ENCODE peak calls at places on chromosomes 2 and 18, in four cellular contexts. S, F, W and T are unnamed samples.

GRCh38 chr18:5150888-5151287 is 46.2 kb downstream of the AKAIN1 start:
- DNase-seq in S (no peak), F (no peak), W (no peak), T (no peak)

GRCh38 chr18:44856157-44856556 is 175.5 kb downstream of the SETBP1 start:
- DNase-seq in W (no peak), S (no peak), F (no peak), T (no peak)

GRCh38 chr2:150425121-150425559 is 62.3 kb downstream of the RND3 start:
- DNase-seq in S (no peak), F (peak), W (no peak), T (no peak)

GRCh38 chr2:62895632-62896009 is 155.0 kb upstream of the OTX1 start:
- DNase-seq in F (no peak), W (no peak), S (no peak), T (no peak)

GRCh38 chr2:238910751-238911351 is 63.0 kb downstream of the TWIST2 start:
- DNase-seq in W (no peak), S (no peak), F (no peak), T (no peak)

GRCh38 chr2:25473758-25474335 is 132.1 kb upstream of the DNMT3A start:
- DNase-seq in F (no peak), S (no peak), W (no peak), T (no peak)

GRCh38 chr2:195535911-195536522 is 121.0 kb upstream of the SLC39A10 start:
- DNase-seq in W (peak), F (no peak), S (no peak), T (peak)

GRCh38 chr2:230774348-230774951 is 61.8 kb downstream of the CAB39 start:
- DNase-seq in S (no peak), F (no peak), W (peak), T (no peak)

GRCh38 chr2:142472382-142472781 is 341.6 kb upstream of the LRP1B start:
- DNase-seq in W (no peak), F (no peak), S (peak), T (no peak)

GRCh38 chr2:176325732-176326131 is 56.5 kb downstream of the MTX2 start:
- DNase-seq in S (no peak), W (no peak), F (peak), T (no peak)

GRCh38 chr2:136305517-136306192 is 187.7 kb upstream of the CXCR4 start:
- DNase-seq in F (no peak), W (no peak), S (no peak), T (no peak)

GRCh38 chr2:161017780-161018440 is 142.3 kb upstream of the TANK start:
- DNase-seq in F (no peak), S (no peak), W (no peak), T (no peak)

GRCh38 chr2:55896633-55897032 is 26.9 kb downstream of the EFEMP1 start:
- DNase-seq in S (no peak), F (no peak), W (no peak), T (no peak)

GRCh38 chr2:27955762-27956161 is 65.2 kb downstream of the BABAM2 start:
- DNase-seq in F (no peak), S (no peak), W (no peak), T (no peak)

GRCh38 chr2:31333046-31333445 is 81.5 kb downstream of the XDH start:
- DNase-seq in S (no peak), F (no peak), W (no peak), T (no peak)

GRCh38 chr2:226732478-226733188 is 67.0 kb downstream of the IRS1 start:
- DNase-seq in S (peak), W (no peak), F (no peak), T (no peak)

GRCh38 chr2:38978908-38979307 is 89.2 kb downstream of the ARHGEF33 start:
- DNase-seq in F (no peak), S (no peak), W (no peak), T (no peak)

GRCh38 chr2:45450633-45451032 is 160.4 kb downstream of the SRBD1 start:
- DNase-seq in F (no peak), W (no peak), S (no peak), T (no peak)

GRCh38 chr2:120984452-120985173 is 248.9 kb downstream of the GLI2 start:
- DNase-seq in S (no peak), W (no peak), F (no peak), T (no peak)

GRCh38 chr2:32838949-32839348 is 107.8 kb upstream of the LTBP1 start:
- DNase-seq in S (no peak), W (no peak), F (no peak), T (no peak)

GRCh38 chr2:26901326-26902183 is 53.6 kb downstream of the DPYSL5 start:
- DNase-seq in S (no peak), F (peak), W (no peak), T (no peak)

GRCh38 chr18:58148954-58149471 is 105.0 kb downstream of the NEDD4L start:
- DNase-seq in S (no peak), F (no peak), W (no peak), T (peak)

GRCh38 chr2:74275228-74275627 is 68.0 kb downstream of the SLC4A5 start:
- DNase-seq in W (no peak), F (no peak), S (no peak), T (no peak)

GRCh38 chr2:39094717-39095363 is 26.0 kb downstream of the SOS1 start:
- DNase-seq in W (no peak), S (no peak), F (no peak), T (peak)

GRCh38 chr2:3575534-3576324 is 669 bp downstream of the RPS7 start:
- DNase-seq in F (no peak), W (peak), S (no peak), T (no peak)

GRCh38 chr2:201263774-201264173 is 3.4 kb downstream of the CASP8 start:
- DNase-seq in S (no peak), F (no peak), W (no peak), T (no peak)

GRCh38 chr2:130917006-130917688 is 80.4 kb downstream of the ARHGEF4 start:
- DNase-seq in S (no peak), F (no peak), W (no peak), T (no peak)

GRCh38 chr18:60838677-60839076 is 466.1 kb upstream of the MC4R start:
- DNase-seq in S (no peak), W (no peak), F (no peak), T (no peak)
- TF ChIP-seq TCF7 in S (no peak), W (no peak), F (no peak), T (no peak)

DNA sequence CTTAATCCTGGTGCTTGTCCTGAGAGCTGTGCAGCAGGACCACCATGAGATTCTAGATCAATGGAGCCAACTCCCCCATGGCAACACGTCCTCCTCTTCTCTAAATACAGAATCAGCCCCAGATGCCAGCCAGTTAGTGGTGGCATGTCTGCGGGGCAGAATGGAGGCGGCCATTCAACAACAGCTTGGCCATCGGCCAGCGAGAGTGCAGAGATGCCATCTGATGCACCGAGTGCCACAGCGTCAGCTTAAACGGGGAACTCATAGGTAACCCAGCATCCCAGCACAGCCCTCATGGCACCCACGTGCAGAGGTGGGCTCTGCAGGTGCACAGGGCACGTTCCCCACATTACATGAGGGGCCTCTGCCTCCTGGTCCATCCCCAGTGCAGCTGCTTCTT is 227.8 kb downstream of the MYT1L start:
- DNase-seq in W (no peak), F (no peak), S (no peak), T (no peak)
- TF ChIP-seq TCF7 in W (no peak), F (no peak), S (no peak), T (no peak)

GRCh38 chr2:54577035-54577434 is 120.9 kb downstream of the SPTBN1 start:
- DNase-seq in W (no peak), S (peak), F (no peak), T (no peak)
- TF ChIP-seq TCF7 in W (no peak), S (peak), F (no peak), T (no peak)

GRCh38 chr18:3972291-3972985 is 482.7 kb downstream of the DLGAP1 start:
- DNase-seq in W (no peak), S (no peak), F (peak), T (no peak)
- TF ChIP-seq TCF7 in W (no peak), S (no peak), F (no peak), T (no peak)

DNA sequence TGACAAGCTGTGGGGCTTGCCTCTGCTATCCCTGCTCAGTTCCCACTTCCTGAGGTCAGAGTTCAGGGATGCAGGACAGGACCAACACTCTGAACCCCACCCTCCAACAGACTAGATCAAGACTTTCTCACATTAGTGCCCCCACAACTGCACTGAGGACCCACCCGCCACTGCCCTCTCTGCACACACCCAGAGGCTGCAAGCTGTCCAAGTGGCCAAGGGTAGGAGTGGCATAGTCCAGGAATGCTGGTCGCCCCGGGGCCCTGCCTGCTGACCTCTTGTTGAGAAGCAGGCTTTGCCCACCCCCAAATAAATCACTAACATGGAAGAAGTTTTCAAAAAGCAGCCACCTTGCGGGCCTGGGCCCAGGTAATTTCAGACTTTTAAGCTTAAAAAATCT is 5.5 kb upstream of the KIF1A start:
- DNase-seq in F (no peak), S (no peak), W (no peak), T (no peak)
- TF ChIP-seq TCF7 in F (no peak), S (no peak), W (no peak), T (no peak)

DNA sequence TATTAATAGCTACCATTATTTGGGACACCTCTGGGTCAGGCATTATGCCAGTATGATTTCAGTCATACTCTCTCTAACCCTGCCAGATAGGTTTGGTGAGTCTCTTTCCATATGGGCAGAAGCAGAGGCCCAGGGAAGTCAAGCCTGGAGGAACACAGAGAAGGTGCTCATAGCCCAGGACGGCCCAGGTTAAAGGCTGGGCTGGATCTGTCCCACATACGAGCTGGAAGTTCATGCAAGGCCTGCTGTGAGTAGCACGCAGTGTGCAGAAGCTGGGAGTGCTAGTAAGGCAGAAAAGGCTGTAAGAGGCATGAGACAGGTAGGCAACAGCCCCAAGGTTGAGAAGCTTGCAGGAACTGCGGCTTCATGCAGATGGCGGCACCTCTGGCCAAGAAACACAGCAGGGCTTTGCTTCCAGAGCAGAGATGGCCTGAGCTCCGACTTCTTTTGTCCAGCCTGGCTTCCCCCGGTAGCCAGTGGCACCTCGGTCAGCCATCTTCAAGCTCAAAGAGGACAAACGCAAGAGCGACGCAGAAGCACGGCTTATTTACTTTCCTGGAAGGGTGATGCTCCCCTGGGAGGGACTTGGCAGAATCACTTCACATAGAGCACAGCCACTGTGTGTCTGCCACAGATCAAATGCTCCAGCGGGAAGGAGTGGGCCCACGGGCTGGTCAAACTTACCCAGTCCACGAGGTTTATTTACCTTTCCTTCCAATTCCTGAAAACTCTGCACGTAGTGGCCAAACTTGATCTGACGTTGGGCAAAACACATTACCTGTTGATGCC is 58.5 kb upstream of the MAP4K4 start:
- DNase-seq in F (no peak), S (no peak), W (no peak), T (no peak)
- TF ChIP-seq TCF7 in F (no peak), S (no peak), W (no peak), T (no peak)

DNA sequence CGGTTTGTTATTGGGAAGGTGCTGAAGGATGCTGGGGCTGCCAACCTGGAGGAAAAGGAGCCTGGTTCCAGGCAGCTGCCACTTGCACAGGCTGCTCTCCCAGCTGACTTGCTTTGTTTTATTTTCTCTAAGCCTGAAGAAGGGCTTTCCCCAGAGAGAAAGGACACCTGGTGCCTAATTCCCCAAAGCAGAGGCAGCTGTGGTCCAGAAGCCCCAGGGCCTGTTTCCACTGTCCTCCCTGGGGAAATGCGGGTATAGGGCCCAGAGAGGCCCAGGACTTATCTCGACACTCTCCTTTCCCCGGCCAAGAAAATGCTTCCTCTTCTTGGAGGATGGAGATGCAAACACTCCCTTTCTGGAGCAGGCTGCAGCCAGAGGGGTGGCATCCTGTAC is 30.1 kb downstream of the INO80C start:
- DNase-seq in F (no peak), W (no peak), S (no peak), T (peak)
- TF ChIP-seq TCF7 in F (no peak), W (no peak), S (no peak), T (no peak)

DNA sequence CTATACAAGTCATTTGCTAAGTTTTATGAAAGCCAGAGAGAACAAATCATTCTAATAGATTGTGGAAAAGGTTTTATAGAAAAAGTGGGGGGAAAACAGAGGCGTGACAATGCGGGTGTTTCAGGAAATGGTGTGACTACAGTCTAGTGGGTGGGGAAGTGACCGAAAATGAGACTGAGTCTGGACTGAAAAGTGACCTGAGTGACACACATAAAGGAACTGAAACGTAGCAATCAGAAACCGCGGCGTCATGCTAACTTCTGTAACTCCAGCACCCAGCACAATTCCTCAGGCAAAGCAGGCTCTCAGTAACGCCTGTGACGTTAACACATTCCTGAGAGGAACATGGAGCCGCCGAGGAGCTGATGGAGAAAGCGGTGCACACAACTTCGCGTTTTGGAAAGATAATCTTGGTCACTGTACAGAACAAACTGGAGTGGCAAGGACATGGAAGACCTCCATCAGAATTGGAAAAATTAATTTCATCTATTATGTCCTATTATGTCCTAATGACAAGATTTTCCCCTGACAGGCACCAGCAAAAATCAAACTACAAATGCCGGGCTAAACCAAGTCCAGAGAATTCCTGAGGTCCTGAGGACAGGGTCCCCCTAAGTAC is 1.4 kb upstream of the CD226 start:
- DNase-seq in S (no peak), F (no peak), W (no peak), T (peak)
- TF ChIP-seq TCF7 in S (no peak), F (no peak), W (no peak), T (peak)